ENCODE peak calls at places on chromosomes 13 and 19, in ten cellular contexts. D is lower lobe of right lung, N is stomach, B is Panc1, E is HepG2, Y is heart right ventricle, S is fibroblast of mammary gland, O is tibial nerve, L is glutamatergic neuron, T is kidney epithelial cell. R is an unnamed sample.
A peak's percentile ranks its signal among the peaks of the same experiment; 100 is the strongest.

GRCh38 chr19:13240312-13241022 is 90.3 kb downstream of the IER2 start:
- DNase-seq in B (no peak), O (no peak), L (no peak), Y (no peak), D (no peak), S (no peak), N (no peak), E (no peak), T (no peak), R (no peak)

GRCh38 chr19:40519352-40520322 is 52.8 kb downstream of the SPTBN4 start:
- DNase-seq in D (no peak), L (peak; percentile 72), T (no peak), E (no peak), Y (no peak), S (no peak), O (no peak), B (no peak), N (peak; percentile 26), R (no peak)

GRCh38 chr13:51643882-51644281 is 59.6 kb downstream of the WDFY2 start:
- DNase-seq in O (no peak), N (no peak), S (peak; percentile 95), L (no peak), E (peak; percentile 63), Y (no peak), D (no peak), T (peak; percentile 93), B (no peak), R (peak; percentile 54)

GRCh38 chr13:111397202-111397880 is 76.9 kb downstream of the TEX29 start:
- DNase-seq in D (no peak), N (peak; percentile 10), E (no peak), T (no peak), Y (no peak), S (no peak), O (no peak), B (no peak), L (no peak), R (no peak)

GRCh38 chr19:49801966-49802661 is 11.0 kb downstream of the FUZ start:
- DNase-seq in S (peak; percentile 89), Y (peak; percentile 93), T (peak; percentile 44), B (no peak), N (peak; percentile 69), O (peak; percentile 99), E (no peak), L (peak; percentile 82), D (no peak), R (peak; percentile 61)

GRCh38 chr13:69857188-69857821 is 250.3 kb upstream of the ATXN8OS start:
- DNase-seq in B (peak; percentile 10), N (no peak), D (no peak), E (peak; percentile 52), Y (no peak), T (peak; percentile 28), L (no peak), O (no peak), S (peak; percentile 35), R (no peak)

GRCh38 chr13:74767031-74767430 is 632.8 kb upstream of the KLF12 start:
- DNase-seq in E (no peak), B (no peak), Y (no peak), O (no peak), D (no peak), S (peak; percentile 85), N (no peak), L (no peak), T (no peak), R (no peak)

GRCh38 chr19:32223595-32224370 is 121.6 kb upstream of the ZNF507 start:
- DNase-seq in S (no peak), B (no peak), N (no peak), L (no peak), Y (no peak), T (no peak), D (no peak), E (no peak), O (no peak), R (no peak)

GRCh38 chr19:41991025-41991424 is 3.0 kb downstream of the ATP1A3 start:
- DNase-seq in T (no peak), S (no peak), D (no peak), O (no peak), L (no peak), B (no peak), E (no peak), N (no peak), Y (peak; percentile 71), R (peak; percentile 23)

GRCh38 chr19:47891923-47892666 is 6.0 kb upstream of the SULT2A1 start:
- DNase-seq in T (no peak), D (no peak), N (peak; percentile 41), L (no peak), S (no peak), Y (no peak), B (no peak), E (peak; percentile 99), O (no peak), R (no peak)

GRCh38 chr19:1223018-1223855 is 14.6 kb downstream of the CBARP start:
- DNase-seq in E (no peak), T (no peak), Y (no peak), D (no peak), O (no peak), N (no peak), L (peak; percentile 81), B (no peak), S (peak; percentile 52), R (no peak)

GRCh38 chr13:77300176-77301141 is 26.4 kb downstream of the MYCBP2 start:
- DNase-seq in S (peak; percentile 75), D (no peak), Y (no peak), T (no peak), N (no peak), E (no peak), B (no peak), L (no peak), O (no peak), R (peak; percentile 24)

GRCh38 chr13:48818495-48818961 is 157.2 kb upstream of the FNDC3A start:
- DNase-seq in O (no peak), S (peak; percentile 99), N (no peak), Y (no peak), B (peak; percentile 38), L (peak; percentile 50), D (no peak), T (peak; percentile 87), E (no peak), R (peak; percentile 98)

DNA sequence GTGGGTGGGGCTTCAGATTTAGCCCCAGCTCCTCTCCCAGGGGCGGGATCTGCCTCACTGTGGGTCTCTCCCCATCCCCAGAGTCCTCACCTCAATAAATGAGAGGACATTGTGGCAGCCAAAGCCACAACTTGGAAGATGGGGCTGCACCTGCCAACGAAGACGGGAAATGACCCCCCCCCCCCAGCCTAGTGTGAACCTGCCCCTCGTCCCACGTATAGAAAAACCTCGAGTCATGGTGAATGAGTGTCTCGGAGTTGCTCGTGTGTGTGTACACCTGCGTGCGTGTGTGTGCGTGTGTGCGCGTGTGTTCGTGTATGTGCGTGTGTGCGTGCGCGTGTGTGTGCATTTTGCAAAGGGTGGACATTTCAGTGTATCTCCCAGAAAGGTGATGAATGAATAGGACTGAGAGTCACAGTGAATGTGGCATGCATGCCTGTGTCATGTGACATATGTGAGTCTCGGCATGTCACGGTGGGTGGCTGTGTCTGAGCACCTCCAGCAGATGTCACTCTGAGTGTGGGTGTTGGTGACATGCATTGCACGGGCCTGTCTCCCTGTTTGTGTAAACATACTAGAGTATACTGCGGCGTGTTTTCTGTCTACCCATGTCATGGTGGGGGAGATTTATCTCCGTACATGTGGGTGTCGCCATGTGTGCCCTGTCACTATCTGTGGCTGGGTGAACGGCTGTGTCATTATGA is 1.5 kb upstream of the TRAPPC5 start:
- DNase-seq in D (peak; percentile 63), T (no peak), O (no peak), E (peak; percentile 36), B (no peak), L (peak; percentile 36), S (no peak), N (no peak), Y (no peak), R (no peak)
- TF ChIP-seq CTCF in D (no peak), T (no peak), O (no peak), E (peak; percentile 56), B (no peak), L (no peak), S (no peak), N (no peak), Y (no peak), R (no peak)

GRCh38 chr19:43524922-43525835 is 1.8 kb downstream of the ETHE1 start:
- DNase-seq in B (no peak), D (peak; percentile 76), T (no peak), L (no peak), O (peak; percentile 58), S (peak; percentile 29), N (peak; percentile 65), Y (peak; percentile 25), E (peak; percentile 87), R (no peak)

GRCh38 chr19:43518051-43518450 is 8.9 kb downstream of the ETHE1 start:
- DNase-seq in B (no peak), D (no peak), L (no peak), Y (no peak), O (no peak), S (no peak), N (no peak), E (no peak), T (no peak), R (no peak)

GRCh38 chr19:43522929-43523328 is 4.1 kb downstream of the ETHE1 start:
- DNase-seq in T (no peak), O (no peak), L (no peak), S (no peak), Y (no peak), B (no peak), E (no peak), D (no peak), N (no peak), R (no peak)

GRCh38 chr19:43519436-43520088 is 7.4 kb downstream of the ETHE1 start:
- DNase-seq in Y (peak; percentile 69), N (peak; percentile 84), T (peak; percentile 84), B (peak; percentile 43), O (peak; percentile 73), D (peak; percentile 77), S (peak; percentile 91), E (peak; percentile 72), L (peak; percentile 88), R (no peak)
- TF ChIP-seq CTCF in Y (peak; percentile 90), N (no peak), T (peak; percentile 86), B (peak; percentile 82), O (peak; percentile 83), D (peak; percentile 93), S (peak; percentile 96), E (peak; percentile 90), L (peak; percentile 92), R (peak; percentile 90)

GRCh38 chr13:94710881-94711560 is 1.3 kb downstream of the SOX21 start:
- DNase-seq in Y (no peak), O (no peak), B (no peak), D (no peak), T (no peak), S (no peak), N (no peak), L (peak; percentile 50), E (no peak), R (no peak)
- TF ChIP-seq CTCF in Y (no peak), O (peak; percentile 27), B (peak; percentile 77), D (no peak), T (no peak), S (no peak), N (no peak), L (peak; percentile 47), E (peak; percentile 21), R (no peak)

DNA sequence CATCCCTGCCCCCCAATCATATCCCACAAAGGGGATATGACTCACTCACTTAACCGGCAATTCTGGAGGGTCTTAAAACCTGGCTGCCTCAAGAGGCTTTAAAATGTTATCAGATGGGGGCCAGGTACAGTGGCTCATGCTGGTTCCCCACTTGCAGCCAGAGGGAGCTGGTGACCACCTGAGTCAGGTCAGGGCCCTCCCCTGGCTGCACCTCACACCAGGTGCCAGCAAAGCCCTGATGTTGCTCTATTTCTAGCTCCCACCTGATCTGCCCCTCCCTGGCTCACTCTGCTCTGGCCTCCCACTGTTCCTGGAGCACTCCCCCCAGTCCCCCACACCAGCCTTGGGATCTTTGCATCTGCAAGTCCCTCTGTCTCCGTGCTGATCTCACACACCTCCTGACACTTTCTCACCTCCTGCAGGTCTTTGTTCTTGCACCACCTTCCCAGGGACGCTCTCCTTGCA is 14.2 kb downstream of the HPN start:
- DNase-seq in Y (no peak), B (no peak), N (no peak), O (no peak), T (no peak), L (no peak), S (no peak), D (peak; percentile 26), E (no peak), R (no peak)
- TF ChIP-seq CTCF in Y (no peak), B (no peak), N (no peak), O (no peak), T (peak; percentile 53), L (peak; percentile 32), S (no peak), D (peak; percentile 6), E (peak; percentile 61), R (peak; percentile 58)